ENCODE peak calls at places on chromosomes 12 and 14, in four cellular contexts. B is hypothalamus, O is A549, S is ELR. D is an unnamed sample.

GRCh38 chr14:89214221-89214965 is 202.6 kb downstream of the FOXN3 start:
- DNase-seq in B (no peak), O (peak), S (no peak), D (no peak)

GRCh38 chr12:96578526-96579125 is 89.2 kb downstream of the CFAP54 start:
- DNase-seq in B (no peak), O (peak), S (peak), D (peak)

GRCh38 chr12:124636138-124636968 is 68.9 kb upstream of the NCOR2 start:
- DNase-seq in B (no peak), O (peak), S (peak), D (peak)

GRCh38 chr14:34640826-34641225 is 10.9 kb upstream of the SNX6 start:
- DNase-seq in B (no peak), O (no peak), S (no peak), D (no peak)

GRCh38 chr14:60051690-60052324 is 39.9 kb upstream of the PCNX4 start:
- DNase-seq in B (no peak), O (no peak), S (no peak), D (peak)

GRCh38 chr12:51160814-51161459 is 12.0 kb downstream of the TFCP2 start:
- DNase-seq in B (no peak), O (peak), S (no peak), D (peak)

GRCh38 chr14:73472182-73473114 is 14.1 kb upstream of the NUMB start:
- DNase-seq in B (no peak), O (peak), S (peak), D (peak)

GRCh38 chr12:116125981-116126566 is 151.4 kb downstream of the MED13L start:
- DNase-seq in B (no peak), O (no peak), S (no peak), D (peak)

GRCh38 chr14:94779713-94780112 is 9.8 kb upstream of the GSC start:
- DNase-seq in B (no peak), O (no peak), S (no peak), D (no peak)

GRCh38 chr12:58313091-58313855 is 371.9 kb downstream of the ATP23 start:
- DNase-seq in B (no peak), O (no peak), S (peak), D (peak)

GRCh38 chr12:89243786-89244185 is 108.5 kb downstream of the DUSP6 start:
- DNase-seq in B (no peak), O (no peak), S (peak), D (peak)

GRCh38 chr14:52413729-52414453 is 99.8 kb downstream of the PTGER2 start:
- DNase-seq in B (no peak), O (no peak), S (peak), D (peak)

GRCh38 chr12:91577586-91578539 is 395.2 kb upstream of the DCN start:
- DNase-seq in B (no peak), O (peak), S (peak), D (peak)

GRCh38 chr12:133105620-133106019 is 24.5 kb downstream of the ZNF891 start:
- DNase-seq in B (no peak), O (peak), S (peak), D (peak)

GRCh38 chr12:89051065-89051677 is 301.1 kb downstream of the DUSP6 start:
- DNase-seq in B (no peak), O (peak), S (peak), D (peak)

GRCh38 chr12:25743679-25744078 is 190.6 kb upstream of the LMNTD1 start:
- DNase-seq in B (no peak), O (no peak), S (no peak), D (no peak)

GRCh38 chr12:4203772-4204376 is 69.7 kb upstream of the CCND2 start:
- DNase-seq in B (no peak), O (no peak), S (no peak), D (no peak)

GRCh38 chr12:6546016-6546415 is 9.8 kb downstream of the IFFO1 start:
- DNase-seq in B (no peak), O (no peak), S (no peak), D (no peak)

GRCh38 chr14:61524211-61524806 is 171.0 kb upstream of the HIF1A start:
- DNase-seq in B (no peak), O (peak), S (peak), D (peak)

GRCh38 chr14:101194356-101195308 is 291.1 kb upstream of the RTL1 start:
- DNase-seq in B (no peak), O (no peak), S (no peak), D (no peak)

GRCh38 chr12:124396544-124397398 is 101.9 kb downstream of the RFLNA start:
- DNase-seq in B (no peak), O (peak), S (no peak), D (no peak)

GRCh38 chr14:30625533-30625932 is 3.4 kb downstream of the SCFD1 start:
- DNase-seq in B (no peak), O (no peak), S (no peak), D (no peak)

GRCh38 chr12:54033106-54033979 is 493 bp downstream of the HOXC5 start:
- DNase-seq in B (no peak), O (peak), S (peak), D (peak)

GRCh38 chr12:118307069-118307954 is 65.4 kb downstream of the TAOK3 start:
- DNase-seq in B (no peak), O (peak), S (peak), D (peak)

GRCh38 chr12:45794422-45794821 is 64.9 kb downstream of the ARID2 start:
- DNase-seq in B (no peak), O (no peak), S (no peak), D (no peak)

GRCh38 chr14:68792022-68792829 is 641 bp downstream of the ZFP36L1 start:
- DNase-seq in B (no peak), O (peak), S (peak), D (no peak)

GRCh38 chr14:29759521-29760340 is 167.9 kb downstream of the PRKD1 start:
- DNase-seq in B (no peak), O (no peak), S (no peak), D (no peak)

GRCh38 chr14:96079066-96079465 is 39.9 kb downstream of the C14orf132 start:
- DNase-seq in B (no peak), O (no peak), S (no peak), D (no peak)

GRCh38 chr12:39095636-39096330 is 190.4 kb upstream of the CPNE8 start:
- DNase-seq in B (no peak), O (no peak), S (no peak), D (no peak)

GRCh38 chr12:95326450-95326849 is 108.8 kb downstream of the VEZT start:
- DNase-seq in B (no peak), O (peak), S (no peak), D (peak)

GRCh38 chr12:51217133-51217967 is 512 bp downstream of the POU6F1 start:
- DNase-seq in B (peak), O (peak), S (peak), D (peak)

GRCh38 chr14:105329411-105330200 is 15.1 kb downstream of the PACS2 start:
- DNase-seq in B (no peak), O (no peak), S (no peak), D (no peak)

D was measured in fibroblast of mammary gland.